ENCODE peak calls at places on chromosomes 2 and 18, in eight cellular contexts. H is colonic mucosa; A is GM23338; B is mesendoderm; P is ovary; D is fibroblast of lung; J is GM23248; R is CD8-positive, alpha-beta memory T cell. Y is an unnamed sample. For H3K27me3 and H3K4me1, the result is how much of the 10 kb centered on the place peaks cover.

GRCh38 chr2:65265090-65266045 is 37.7 kb downstream of the ACTR2 start:
- DNase-seq in J (peak), H (peak), P (no peak), R (no peak), B (peak), A (peak), D (peak), Y (peak)

GRCh38 chr2:174343638-174344455 is 9.1 kb downstream of the SP9 start:
- DNase-seq in P (no peak), J (no peak), D (no peak), R (no peak), H (no peak), B (peak), A (peak), Y (no peak)

GRCh38 chr2:1930956-1931914 is 186.9 kb upstream of the PXDN start:
- DNase-seq in P (no peak), R (no peak), H (no peak), A (no peak), J (no peak), B (no peak), D (no peak), Y (no peak)

GRCh38 chr2:118613742-118614141 is 233.7 kb downstream of the EN1 start:
- DNase-seq in J (no peak), H (no peak), P (no peak), B (no peak), A (no peak), D (no peak), R (no peak), Y (no peak)

GRCh38 chr18:76573325-76574025 is 78.4 kb upstream of the ZNF516 start:
- DNase-seq in H (no peak), J (peak), P (no peak), B (no peak), R (no peak), D (peak), A (no peak), Y (no peak)

GRCh38 chr2:42547014-42547413 is 21.4 kb upstream of the MTA3 start:
- DNase-seq in A (no peak), D (no peak), J (no peak), P (no peak), R (no peak), H (no peak), B (no peak), Y (no peak)

GRCh38 chr2:144151405-144151804 is 368.5 kb downstream of the ZEB2 start:
- DNase-seq in B (peak), J (no peak), D (no peak), A (no peak), P (no peak), H (no peak), R (no peak), Y (no peak)

GRCh38 chr18:61551586-61551985 is 218.4 kb downstream of the CDH20 start:
- DNase-seq in B (peak), J (peak), P (no peak), R (no peak), A (peak), D (peak), H (peak), Y (no peak)

GRCh38 chr18:58320907-58321561 is 277.0 kb downstream of the NEDD4L start:
- DNase-seq in P (no peak), H (no peak), J (no peak), A (no peak), B (no peak), D (no peak), R (no peak), Y (no peak)

GRCh38 chr2:45771251-45771650 is 119.8 kb downstream of the PRKCE start:
- DNase-seq in A (peak), B (peak), J (peak), P (peak), H (no peak), D (peak), R (no peak), Y (peak)

GRCh38 chr2:42008241-42008911 is 39.4 kb upstream of the PKDCC start:
- DNase-seq in D (no peak), P (no peak), H (no peak), B (no peak), J (peak), R (no peak), A (no peak), Y (no peak)

GRCh38 chr2:232653441-232653840 is 20.0 kb downstream of the EFHD1 start:
- DNase-seq in P (no peak), H (no peak), J (no peak), R (no peak), B (no peak), A (no peak), D (no peak), Y (no peak)
- H3K27me3 ChIP-seq in P (under half), H (under half), J (under half), R (under half), B (under half), A (under half), D (under half), Y (under half)

GRCh38 chr18:59866551-59866950 is 33.2 kb upstream of the PMAIP1 start:
- DNase-seq in P (no peak), D (no peak), A (no peak), R (no peak), H (no peak), J (no peak), B (no peak), Y (no peak)
- H3K4me1 ChIP-seq in P (under half), D (under half), A (under half), R (under half), H (under half), J (under half), B (under half), Y (under half)

GRCh38 chr2:156320491-156320896 is 12.0 kb downstream of the NR4A2 start:
- DNase-seq in D (peak), J (peak), R (no peak), B (peak), H (peak), A (peak), P (no peak), Y (peak)

GRCh38 chr2:156321243-156321904 is 11.1 kb downstream of the NR4A2 start:
- DNase-seq in R (no peak), P (no peak), D (no peak), B (peak), J (peak), H (peak), A (peak), Y (no peak)

GRCh38 chr2:156319811-156320490 is 12.6 kb downstream of the NR4A2 start:
- DNase-seq in D (peak), R (no peak), A (peak), B (peak), J (peak), P (no peak), H (peak), Y (peak)

GRCh38 chr2:156322103-156322671 is 10.3 kb downstream of the NR4A2 start:
- DNase-seq in H (peak), J (no peak), A (no peak), B (no peak), D (no peak), R (no peak), P (no peak), Y (no peak)

DNA sequence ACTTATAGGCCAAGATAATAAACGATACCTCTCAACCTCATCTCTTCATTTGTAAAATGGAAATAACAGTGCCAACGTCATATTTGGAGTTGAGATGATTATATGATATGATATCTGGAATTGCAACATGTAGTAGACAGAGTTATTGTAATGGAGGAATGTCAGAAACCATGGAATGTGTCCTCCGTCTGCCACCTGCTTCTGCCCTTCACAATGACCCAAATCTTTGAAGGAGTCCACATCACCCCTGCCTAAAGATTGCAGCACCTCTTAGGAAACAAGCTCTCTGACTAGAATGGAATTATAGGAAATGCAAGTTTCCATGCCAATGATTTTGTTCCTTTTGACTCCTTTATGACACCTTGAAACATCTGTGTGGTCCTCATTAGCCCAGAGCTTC is 14.9 kb downstream of the NR4A2 start:
- DNase-seq in P (no peak), R (no peak), D (no peak), J (no peak), A (no peak), B (no peak), H (no peak), Y (no peak)
- H3K27me3 ChIP-seq in P (under half), R (under half), D (under half), J (under half), A (half or more), B (under half), H (under half), Y (under half)

DNA sequence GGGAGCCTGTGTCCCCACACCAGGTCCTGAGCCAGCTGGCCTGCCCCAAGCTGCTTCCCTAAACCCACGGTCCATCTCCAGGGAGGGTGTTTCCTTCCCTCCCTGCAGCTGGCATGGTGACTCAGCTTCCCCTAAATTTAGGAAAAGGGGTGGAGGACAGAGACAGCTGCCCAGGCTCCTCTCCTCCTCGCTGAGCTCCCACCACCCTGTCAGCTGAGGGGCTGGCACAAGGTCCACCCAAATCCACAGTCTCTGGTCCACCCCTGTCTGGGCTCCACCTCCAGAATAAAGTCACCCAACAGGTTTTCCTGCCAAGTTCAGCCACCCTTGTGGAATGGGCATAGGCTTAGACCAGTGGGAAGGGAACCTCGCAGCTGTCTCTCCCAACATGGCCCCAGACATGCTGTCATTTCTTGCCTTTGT is 156.5 kb downstream of the TNS1 start:
- DNase-seq in B (no peak), D (no peak), P (no peak), A (no peak), J (peak), H (no peak), R (no peak), Y (peak)
- H3K4me1 ChIP-seq in B (under half), D (under half), P (under half), A (under half), J (half or more), H (under half), R (under half), Y (under half)

GRCh38 chr2:120341977-120342376 is 4.0 kb upstream of the INHBB start:
- DNase-seq in J (no peak), B (no peak), D (no peak), P (no peak), A (no peak), R (no peak), H (no peak), Y (no peak)
- H3K27me3 ChIP-seq in J (under half), B (under half), D (under half), P (under half), A (half or more), R (under half), H (half or more), Y (under half)

DNA sequence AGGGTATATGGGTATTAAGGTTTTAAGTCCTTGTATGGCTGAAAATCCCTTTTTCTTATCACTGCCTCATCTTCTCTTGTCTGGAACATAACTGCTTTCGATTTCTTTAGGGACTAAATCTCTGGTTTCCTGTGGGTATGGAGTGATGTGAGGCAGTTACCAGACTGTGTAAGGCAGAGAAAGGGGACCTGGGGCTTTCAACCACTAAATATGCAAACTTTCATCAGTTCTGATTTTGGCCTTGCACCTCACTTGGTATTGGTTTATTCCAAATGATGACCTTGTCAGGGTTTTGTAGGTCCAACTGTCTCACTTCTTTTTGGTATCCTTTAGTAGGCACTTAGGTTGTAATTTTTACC is 9.3 kb downstream of the MAP4K4 start:
- DNase-seq in A (no peak), B (no peak), R (no peak), D (no peak), P (no peak), J (no peak), H (no peak), Y (no peak)
- H3K4me1 ChIP-seq in A (under half), B (under half), R (half or more), D (under half), P (under half), J (half or more), H (under half), Y (under half)

GRCh38 chr2:239689410-239689809 is 288.6 kb upstream of the HDAC4 start:
- DNase-seq in P (no peak), R (no peak), J (no peak), B (no peak), H (peak), A (no peak), D (no peak), Y (no peak)

GRCh38 chr2:239687441-239687840 is 286.6 kb upstream of the HDAC4 start:
- DNase-seq in B (no peak), R (no peak), H (peak), J (no peak), A (no peak), P (no peak), D (no peak), Y (no peak)

GRCh38 chr2:239688840-239689239 is 288.0 kb upstream of the HDAC4 start:
- DNase-seq in J (no peak), D (no peak), R (no peak), P (no peak), A (no peak), B (no peak), H (peak), Y (no peak)

GRCh38 chr2:239689985-239690384 is 289.2 kb upstream of the HDAC4 start:
- DNase-seq in R (no peak), J (no peak), P (no peak), D (no peak), H (peak), A (peak), B (no peak), Y (no peak)

GRCh38 chr2:239688098-239688497 is 287.3 kb upstream of the HDAC4 start:
- DNase-seq in J (no peak), A (peak), H (peak), D (no peak), P (no peak), R (no peak), B (peak), Y (no peak)
- H3K27me3 ChIP-seq in J (under half), A (under half), H (under half), D (under half), P (under half), R (under half), B (under half), Y (under half)

DNA sequence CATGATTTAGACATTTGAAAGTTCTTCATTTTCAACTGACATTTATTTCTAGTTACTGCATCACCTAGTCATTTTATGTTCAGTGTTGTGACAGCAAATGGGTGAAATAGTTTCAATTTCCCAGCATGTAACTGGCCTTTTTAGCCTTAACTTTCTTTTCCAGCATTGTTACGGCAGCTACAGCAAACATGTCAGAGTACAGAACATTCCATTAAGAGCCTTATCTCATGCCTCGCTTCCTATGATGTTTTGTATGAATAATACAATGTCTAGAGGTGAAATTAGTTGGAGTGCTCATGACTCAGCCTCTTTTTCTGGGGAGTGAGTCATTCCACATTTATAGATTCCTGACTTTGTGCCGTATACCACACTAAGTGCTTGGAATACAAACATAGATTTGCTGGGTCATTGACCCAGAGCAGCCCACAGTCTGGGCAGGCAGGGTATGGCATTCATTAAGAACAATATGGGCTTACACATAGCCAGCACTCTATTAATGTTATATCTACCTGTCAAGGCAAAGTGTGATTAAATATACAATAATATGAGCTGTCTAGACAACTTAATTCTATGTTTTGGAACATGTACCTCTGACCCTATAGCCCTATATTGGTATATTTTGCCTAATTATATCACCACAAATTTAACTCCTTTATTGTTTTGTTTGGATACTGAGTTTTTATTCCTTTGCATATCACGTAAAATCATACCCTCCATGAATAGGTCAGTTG is 72.2 kb downstream of the MAP2 start:
- DNase-seq in J (peak), A (no peak), D (peak), H (no peak), R (no peak), B (no peak), P (no peak), Y (peak)
- H3K4me1 ChIP-seq in J (under half), A (under half), D (under half), H (under half), R (under half), B (under half), P (under half), Y (under half)

GRCh38 chr2:216632952-216633615 is at the start of gene IGFBP2:
- DNase-seq in A (peak), D (peak), J (peak), P (peak), H (peak), B (peak), R (no peak), Y (peak)
- H3K27me3 ChIP-seq in A (under half), D (under half), J (under half), P (under half), H (under half), B (under half), R (under half), Y (under half)

GRCh38 chr2:235861383-235861782 is 306.8 kb downstream of the GBX2 start:
- DNase-seq in B (no peak), D (no peak), A (no peak), J (no peak), R (no peak), P (no peak), H (no peak), Y (no peak)

GRCh38 chr2:235857613-235858012 is 310.6 kb downstream of the GBX2 start:
- DNase-seq in D (no peak), H (no peak), R (no peak), A (no peak), B (no peak), J (no peak), P (no peak), Y (no peak)

GRCh38 chr2:235860111-235860510 is 308.1 kb downstream of the GBX2 start:
- DNase-seq in B (no peak), H (no peak), A (no peak), D (no peak), P (no peak), J (no peak), R (no peak), Y (no peak)

GRCh38 chr2:235860846-235861245 is 307.3 kb downstream of the GBX2 start:
- DNase-seq in A (no peak), J (no peak), D (peak), P (no peak), H (no peak), R (no peak), B (no peak), Y (no peak)

DNA sequence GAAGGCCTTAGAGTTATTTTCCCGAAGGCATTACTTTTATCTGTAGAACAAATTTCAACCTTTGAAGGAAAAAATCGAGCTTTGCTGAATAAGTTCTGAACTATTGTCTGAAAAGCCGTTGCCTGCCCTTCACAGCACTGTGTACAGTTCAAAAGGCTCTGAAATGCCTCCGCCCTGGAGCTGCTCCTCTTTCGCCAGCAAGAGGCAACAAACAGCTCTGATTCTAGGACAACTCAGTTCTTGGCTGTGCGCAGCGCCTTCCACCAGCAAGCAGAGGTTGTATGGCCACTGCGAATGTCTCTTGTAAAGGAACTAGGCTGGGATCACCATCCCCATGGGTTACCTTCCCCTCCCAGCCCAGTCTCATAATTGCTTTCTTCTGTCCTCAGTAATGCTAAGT is 308.5 kb downstream of the GBX2 start:
- DNase-seq in A (no peak), D (no peak), J (no peak), P (peak), B (no peak), R (no peak), H (no peak), Y (no peak)
- H3K4me1 ChIP-seq in A (under half), D (under half), J (under half), P (under half), B (under half), R (under half), H (under half), Y (under half)

Y was measured in body of pancreas.